ENCODE peak calls at places on chromosomes 11 and 22, in seven cellular contexts. One of them, this sample, is unnamed.

GRCh38 chr11:116300252-116300651 is 472.5 kb downstream of the BUD13 start:
- DNase-seq in CD8-positive, alpha-beta T cell: no peak
- DNase-seq in cardiac muscle cell: no peak
- DNase-seq in lung: no peak
- DNase-seq in heart left ventricle: no peak
- DNase-seq in suprapubic skin: no peak
- DNase-seq in left ventricle myocardium inferior: no peak
- DNase-seq in this sample: no peak

GRCh38 chr22:48605856-48606255 is 1221.8 kb downstream of the BRD1 start:
- DNase-seq in CD8-positive, alpha-beta T cell: no peak
- DNase-seq in cardiac muscle cell: no peak
- DNase-seq in lung: no peak
- DNase-seq in heart left ventricle: no peak
- DNase-seq in suprapubic skin: no peak
- DNase-seq in left ventricle myocardium inferior: no peak
- DNase-seq in this sample: no peak

GRCh38 chr11:105449100-105449734 is 160.7 kb upstream of the GRIA4 start:
- DNase-seq in CD8-positive, alpha-beta T cell: no peak
- DNase-seq in cardiac muscle cell: no peak
- DNase-seq in lung: no peak
- DNase-seq in heart left ventricle: no peak
- DNase-seq in suprapubic skin: no peak
- DNase-seq in left ventricle myocardium inferior: no peak
- DNase-seq in this sample: no peak

GRCh38 chr11:71251159-71251721 is 1.1 kb downstream of the SHANK2 start:
- DNase-seq in CD8-positive, alpha-beta T cell: no peak
- DNase-seq in cardiac muscle cell: peak; percentile 11
- DNase-seq in lung: no peak
- DNase-seq in heart left ventricle: no peak
- DNase-seq in suprapubic skin: peak; percentile 79
- DNase-seq in left ventricle myocardium inferior: no peak
- DNase-seq in this sample: no peak

GRCh38 chr11:83751041-83751440 is 464.9 kb upstream of the CCDC90B start:
- DNase-seq in CD8-positive, alpha-beta T cell: no peak
- DNase-seq in cardiac muscle cell: no peak
- DNase-seq in lung: no peak
- DNase-seq in heart left ventricle: no peak
- DNase-seq in suprapubic skin: no peak
- DNase-seq in left ventricle myocardium inferior: no peak
- DNase-seq in this sample: no peak

GRCh38 chr11:76251223-76251575 is 44.9 kb upstream of the WNT11 start:
- DNase-seq in CD8-positive, alpha-beta T cell: no peak
- DNase-seq in cardiac muscle cell: no peak
- DNase-seq in lung: no peak
- DNase-seq in heart left ventricle: no peak
- DNase-seq in suprapubic skin: no peak
- DNase-seq in left ventricle myocardium inferior: no peak
- DNase-seq in this sample: no peak

GRCh38 chr11:77771135-77771534 is 49.4 kb downstream of the RSF1 start:
- DNase-seq in CD8-positive, alpha-beta T cell: no peak
- DNase-seq in cardiac muscle cell: peak; percentile 47
- DNase-seq in lung: no peak
- DNase-seq in heart left ventricle: no peak
- DNase-seq in suprapubic skin: no peak
- DNase-seq in left ventricle myocardium inferior: no peak
- DNase-seq in this sample: no peak

GRCh38 chr11:4610258-4610935 is 2.4 kb upstream of the TRIM68 start:
- DNase-seq in CD8-positive, alpha-beta T cell: no peak
- DNase-seq in cardiac muscle cell: peak; percentile 59
- DNase-seq in lung: no peak
- DNase-seq in heart left ventricle: no peak
- DNase-seq in suprapubic skin: no peak
- DNase-seq in left ventricle myocardium inferior: no peak
- DNase-seq in this sample: no peak

GRCh38 chr11:26960265-26960664 is 33.6 kb upstream of the FIBIN start:
- DNase-seq in CD8-positive, alpha-beta T cell: no peak
- DNase-seq in cardiac muscle cell: no peak
- DNase-seq in lung: no peak
- DNase-seq in heart left ventricle: no peak
- DNase-seq in suprapubic skin: no peak
- DNase-seq in left ventricle myocardium inferior: no peak
- DNase-seq in this sample: peak; percentile 62

GRCh38 chr11:62560566-62561103 is 13.1 kb downstream of the EEF1G start:
- DNase-seq in CD8-positive, alpha-beta T cell: peak; percentile 65
- DNase-seq in cardiac muscle cell: peak; percentile 98
- DNase-seq in lung: peak; percentile 95
- DNase-seq in heart left ventricle: peak; percentile 92
- DNase-seq in suprapubic skin: peak; percentile 93
- DNase-seq in left ventricle myocardium inferior: peak; percentile 82
- DNase-seq in this sample: peak; percentile 96

GRCh38 chr11:115503083-115503885 is 931 bp downstream of the CADM1 start:
- DNase-seq in CD8-positive, alpha-beta T cell: no peak
- DNase-seq in cardiac muscle cell: peak; percentile 29
- DNase-seq in lung: peak; percentile 73
- DNase-seq in heart left ventricle: peak; percentile 81
- DNase-seq in suprapubic skin: peak; percentile 79
- DNase-seq in left ventricle myocardium inferior: peak; percentile 61
- DNase-seq in this sample: no peak

GRCh38 chr11:69915501-69916250 is 96.5 kb upstream of the FGF3 start:
- DNase-seq in CD8-positive, alpha-beta T cell: no peak
- DNase-seq in cardiac muscle cell: peak; percentile 77
- DNase-seq in lung: peak; percentile 81
- DNase-seq in heart left ventricle: peak; percentile 93
- DNase-seq in suprapubic skin: peak; percentile 89
- DNase-seq in left ventricle myocardium inferior: peak; percentile 86
- DNase-seq in this sample: peak; percentile 72

GRCh38 chr11:113376156-113376555 is 11.4 kb upstream of the ANKK1 start:
- DNase-seq in CD8-positive, alpha-beta T cell: no peak
- DNase-seq in cardiac muscle cell: peak; percentile 73
- DNase-seq in lung: no peak
- DNase-seq in heart left ventricle: no peak
- DNase-seq in suprapubic skin: no peak
- DNase-seq in left ventricle myocardium inferior: no peak
- DNase-seq in this sample: no peak

GRCh38 chr11:17521106-17521900 is 22.9 kb downstream of the USH1C start:
- DNase-seq in CD8-positive, alpha-beta T cell: no peak
- DNase-seq in cardiac muscle cell: no peak
- DNase-seq in lung: no peak
- DNase-seq in heart left ventricle: no peak
- DNase-seq in suprapubic skin: no peak
- DNase-seq in left ventricle myocardium inferior: no peak
- DNase-seq in this sample: no peak

GRCh38 chr11:3037041-3037944 is 19.9 kb downstream of the CARS1 start:
- DNase-seq in CD8-positive, alpha-beta T cell: no peak
- DNase-seq in cardiac muscle cell: peak; percentile 76
- DNase-seq in lung: peak; percentile 68
- DNase-seq in heart left ventricle: peak; percentile 90
- DNase-seq in suprapubic skin: no peak
- DNase-seq in left ventricle myocardium inferior: peak; percentile 80
- DNase-seq in this sample: peak; percentile 63

GRCh38 chr11:122439911-122440782 is 215.4 kb upstream of the UBASH3B start:
- DNase-seq in CD8-positive, alpha-beta T cell: no peak
- DNase-seq in cardiac muscle cell: peak; percentile 70
- DNase-seq in lung: no peak
- DNase-seq in heart left ventricle: peak; percentile 50
- DNase-seq in suprapubic skin: no peak
- DNase-seq in left ventricle myocardium inferior: peak; percentile 35
- DNase-seq in this sample: peak; percentile 34

GRCh38 chr11:122421684-122422083 is 233.8 kb upstream of the UBASH3B start:
- DNase-seq in CD8-positive, alpha-beta T cell: no peak
- DNase-seq in cardiac muscle cell: no peak
- DNase-seq in lung: no peak
- DNase-seq in heart left ventricle: no peak
- DNase-seq in suprapubic skin: no peak
- DNase-seq in left ventricle myocardium inferior: no peak
- DNase-seq in this sample: no peak

GRCh38 chr11:279966-280761 is 2.0 kb downstream of the NLRP6 start:
- DNase-seq in CD8-positive, alpha-beta T cell: no peak
- DNase-seq in cardiac muscle cell: peak; percentile 47
- DNase-seq in lung: no peak
- DNase-seq in heart left ventricle: no peak
- DNase-seq in suprapubic skin: peak; percentile 74
- DNase-seq in left ventricle myocardium inferior: no peak
- DNase-seq in this sample: no peak

GRCh38 chr11:72781313-72782080 is 12.3 kb downstream of the STARD10 start:
- DNase-seq in CD8-positive, alpha-beta T cell: peak; percentile 34
- DNase-seq in cardiac muscle cell: peak; percentile 9
- DNase-seq in lung: no peak
- DNase-seq in heart left ventricle: no peak
- DNase-seq in suprapubic skin: no peak
- DNase-seq in left ventricle myocardium inferior: peak; percentile 45
- DNase-seq in this sample: no peak

GRCh38 chr11:85806876-85807275 is 4.1 kb downstream of the SYTL2 start:
- DNase-seq in CD8-positive, alpha-beta T cell: no peak
- DNase-seq in cardiac muscle cell: no peak
- DNase-seq in lung: no peak
- DNase-seq in heart left ventricle: no peak
- DNase-seq in suprapubic skin: no peak
- DNase-seq in left ventricle myocardium inferior: no peak
- DNase-seq in this sample: no peak

GRCh38 chr11:85809881-85810280 is 1.1 kb downstream of the SYTL2 start:
- DNase-seq in CD8-positive, alpha-beta T cell: no peak
- DNase-seq in cardiac muscle cell: no peak
- DNase-seq in lung: no peak
- DNase-seq in heart left ventricle: no peak
- DNase-seq in suprapubic skin: no peak
- DNase-seq in left ventricle myocardium inferior: no peak
- DNase-seq in this sample: peak; percentile 36

GRCh38 chr11:85810521-85810870 is 445 bp downstream of the SYTL2 start:
- DNase-seq in CD8-positive, alpha-beta T cell: no peak
- DNase-seq in cardiac muscle cell: no peak
- DNase-seq in lung: no peak
- DNase-seq in heart left ventricle: no peak
- DNase-seq in suprapubic skin: no peak
- DNase-seq in left ventricle myocardium inferior: no peak
- DNase-seq in this sample: no peak

GRCh38 chr11:85810871-85811611 is at the start of gene SYTL2:
- DNase-seq in CD8-positive, alpha-beta T cell: peak; percentile 53
- DNase-seq in cardiac muscle cell: peak; percentile 46
- DNase-seq in lung: peak; percentile 77
- DNase-seq in heart left ventricle: peak; percentile 81
- DNase-seq in suprapubic skin: peak; percentile 79
- DNase-seq in left ventricle myocardium inferior: peak; percentile 70
- DNase-seq in this sample: peak; percentile 18

DNA sequence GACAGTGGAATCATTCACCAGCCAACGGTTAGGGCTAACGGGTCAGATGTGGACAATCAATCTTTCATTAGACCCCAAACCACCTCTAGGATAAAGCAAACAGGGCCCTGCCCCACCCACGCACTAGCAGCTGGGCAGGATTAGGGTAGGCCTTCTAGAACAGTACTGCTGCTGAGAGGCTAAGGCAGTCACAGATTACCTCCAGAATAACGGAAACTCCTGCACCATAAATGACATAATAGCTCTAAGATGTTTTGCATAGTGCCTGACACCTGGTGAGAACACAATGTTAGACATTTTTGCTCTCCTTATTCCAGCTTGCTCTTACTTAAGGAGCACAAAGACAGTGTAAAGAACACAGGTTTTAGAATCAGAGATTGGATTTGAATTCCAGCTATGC is 1.8 kb downstream of the SYTL2 start:
- DNase-seq in CD8-positive, alpha-beta T cell: no peak
- DNase-seq in cardiac muscle cell: no peak
- DNase-seq in lung: no peak
- DNase-seq in heart left ventricle: no peak
- DNase-seq in suprapubic skin: no peak
- DNase-seq in left ventricle myocardium inferior: no peak
- DNase-seq in this sample: no peak
- H3K27ac ChIP-seq in CD8-positive, alpha-beta T cell: no peak overlapping the region
- H3K27ac ChIP-seq in cardiac muscle cell: no peak overlapping the region
- H3K27ac ChIP-seq in lung: no peak overlapping the region
- H3K27ac ChIP-seq in heart left ventricle: no peak overlapping the region
- H3K27ac ChIP-seq in suprapubic skin: no peak overlapping the region
- H3K27ac ChIP-seq in left ventricle myocardium inferior: no peak overlapping the region
- H3K27ac ChIP-seq in this sample: no peak overlapping the region

DNA sequence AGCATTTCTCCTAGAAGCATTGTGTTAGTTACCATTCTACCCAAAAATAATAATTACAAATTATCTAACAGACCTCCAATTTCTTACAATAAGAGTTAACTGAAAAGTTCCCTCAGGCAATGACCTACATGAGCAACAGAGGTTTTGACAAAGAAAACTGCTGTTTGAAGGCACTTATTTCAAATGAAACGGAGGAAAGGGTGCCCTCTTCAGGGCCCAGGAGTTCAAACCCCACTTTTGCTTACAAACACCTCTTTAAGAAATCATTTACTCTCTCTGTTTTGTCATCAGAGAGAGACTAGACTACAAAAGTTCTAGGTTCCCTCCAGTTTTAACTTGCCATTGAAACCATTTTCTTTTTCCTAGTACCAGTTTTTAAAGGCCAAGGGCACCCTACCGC is 56.7 kb downstream of the AMBRA1 start:
- DNase-seq in CD8-positive, alpha-beta T cell: no peak
- DNase-seq in cardiac muscle cell: peak; percentile 27
- DNase-seq in lung: no peak
- DNase-seq in heart left ventricle: no peak
- DNase-seq in suprapubic skin: no peak
- DNase-seq in left ventricle myocardium inferior: no peak
- DNase-seq in this sample: no peak
- TF ChIP-seq CTCF in CD8-positive, alpha-beta T cell: no peak
- TF ChIP-seq CTCF in cardiac muscle cell: no peak
- TF ChIP-seq CTCF in lung: no peak
- TF ChIP-seq CTCF in heart left ventricle: no peak
- TF ChIP-seq CTCF in suprapubic skin: no peak
- TF ChIP-seq CTCF in left ventricle myocardium inferior: no peak
- TF ChIP-seq CTCF in this sample: peak; percentile 39

DNA sequence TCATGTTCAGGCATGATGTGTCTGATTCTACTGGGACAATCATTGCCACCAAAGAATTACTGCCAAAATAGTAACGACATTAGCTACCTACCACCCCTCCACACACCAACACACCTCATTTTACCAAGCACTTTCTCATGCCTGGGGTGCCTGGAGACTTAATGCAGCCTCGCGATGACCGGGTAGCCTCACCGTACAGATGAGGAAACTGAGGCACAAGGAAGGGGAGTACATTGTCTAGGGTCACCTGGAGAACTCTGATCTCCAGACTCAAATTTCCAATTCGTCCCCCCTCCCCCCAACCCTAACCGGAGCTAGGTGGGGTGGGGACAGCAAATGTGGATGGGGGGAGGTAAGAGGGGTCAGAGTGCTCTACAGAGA is 2.7 kb upstream of the RTN4RL2 start:
- DNase-seq in CD8-positive, alpha-beta T cell: no peak
- DNase-seq in cardiac muscle cell: no peak
- DNase-seq in lung: no peak
- DNase-seq in heart left ventricle: no peak
- DNase-seq in suprapubic skin: no peak
- DNase-seq in left ventricle myocardium inferior: no peak
- DNase-seq in this sample: no peak
- H3K27me3 ChIP-seq in CD8-positive, alpha-beta T cell: peaks cover 14% of the 10 kb centered on the region
- H3K27me3 ChIP-seq in cardiac muscle cell: peaks cover 75% of the 10 kb centered on the region
- H3K27me3 ChIP-seq in lung: no peaks in the 10 kb centered on the region
- H3K27me3 ChIP-seq in heart left ventricle: peaks cover 19% of the 10 kb centered on the region
- H3K27me3 ChIP-seq in suprapubic skin: peaks cover 22% of the 10 kb centered on the region
- H3K27me3 ChIP-seq in left ventricle myocardium inferior: peaks cover 70% of the 10 kb centered on the region
- H3K27me3 ChIP-seq in this sample: peaks cover 40% of the 10 kb centered on the region

DNA sequence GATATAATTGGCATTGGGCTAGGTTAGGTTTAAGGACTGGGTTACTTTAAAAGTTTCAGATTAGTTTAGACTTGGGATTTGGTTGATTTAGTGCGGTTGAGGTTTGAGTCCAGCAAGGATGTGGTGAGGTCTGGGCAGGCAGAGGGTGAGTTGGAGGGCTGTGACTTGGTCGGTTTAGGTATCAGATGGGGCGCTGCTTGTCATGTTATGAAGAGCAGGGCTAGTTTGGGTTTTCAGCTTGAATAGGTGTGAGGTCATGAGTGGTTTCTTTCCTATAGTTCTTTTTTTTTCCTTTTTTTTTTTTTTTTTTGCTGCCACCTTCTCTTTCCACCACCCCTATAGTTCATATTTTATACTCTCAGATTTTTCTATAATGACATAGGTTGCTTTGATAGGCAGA is 4.8 kb downstream of the CLCF1 start:
- DNase-seq in CD8-positive, alpha-beta T cell: no peak
- DNase-seq in cardiac muscle cell: no peak
- DNase-seq in lung: no peak
- DNase-seq in heart left ventricle: no peak
- DNase-seq in suprapubic skin: no peak
- DNase-seq in left ventricle myocardium inferior: no peak
- DNase-seq in this sample: no peak
- H3K27ac ChIP-seq in CD8-positive, alpha-beta T cell: no peak overlapping the region
- H3K27ac ChIP-seq in cardiac muscle cell: no peak overlapping the region
- H3K27ac ChIP-seq in lung: peak overlapping the region; percentile 57
- H3K27ac ChIP-seq in heart left ventricle: no peak overlapping the region
- H3K27ac ChIP-seq in suprapubic skin: no peak overlapping the region
- H3K27ac ChIP-seq in left ventricle myocardium inferior: no peak overlapping the region
- H3K27ac ChIP-seq in this sample: no peak overlapping the region

This sample was measured in brain microvascular endothelial cell.